ENCODE peak calls at places on chromosomes 4 and X, in five cellular contexts. One of them, this sample, is unnamed.
A peak's percentile ranks its signal among the peaks of the same experiment; 100 is the strongest.

GRCh38 chr4:95170176-95170575 is 378.6 kb downstream of the UNC5C start:
- DNase-seq in cardiac muscle cell: no peak
- DNase-seq in right atrium auricular region: no peak
- DNase-seq in tibial nerve: no peak
- DNase-seq in Peyer's patch: no peak
- DNase-seq in this sample: no peak

GRCh38 chrX:141405486-141405877 is 163.2 kb upstream of the SPANXC start:
- DNase-seq in cardiac muscle cell: no peak
- DNase-seq in Peyer's patch: no peak
- DNase-seq in right atrium auricular region: no peak
- DNase-seq in tibial nerve: no peak
- DNase-seq in this sample: no peak

GRCh38 chr4:25441519-25442117 is 64.6 kb downstream of the ANAPC4 start:
- DNase-seq in right atrium auricular region: no peak
- DNase-seq in cardiac muscle cell: peak; percentile 78
- DNase-seq in Peyer's patch: no peak
- DNase-seq in tibial nerve: no peak
- DNase-seq in this sample: no peak

GRCh38 chr4:102640669-102641068 is 120.1 kb downstream of the MANBA start:
- DNase-seq in Peyer's patch: no peak
- DNase-seq in cardiac muscle cell: no peak
- DNase-seq in tibial nerve: no peak
- DNase-seq in right atrium auricular region: no peak
- DNase-seq in this sample: no peak

GRCh38 chr4:114136067-114136466 is 156.6 kb upstream of the ARSJ start:
- DNase-seq in Peyer's patch: no peak
- DNase-seq in cardiac muscle cell: no peak
- DNase-seq in right atrium auricular region: no peak
- DNase-seq in tibial nerve: no peak
- DNase-seq in this sample: no peak

GRCh38 chr4:7932333-7932732 is 7.3 kb downstream of the AFAP1 start:
- DNase-seq in Peyer's patch: no peak
- DNase-seq in cardiac muscle cell: no peak
- DNase-seq in right atrium auricular region: no peak
- DNase-seq in tibial nerve: no peak
- DNase-seq in this sample: no peak

GRCh38 chrX:22220941-22221340 is 51.8 kb upstream of the CBLL2 start:
- DNase-seq in right atrium auricular region: no peak
- DNase-seq in tibial nerve: no peak
- DNase-seq in cardiac muscle cell: no peak
- DNase-seq in Peyer's patch: no peak
- DNase-seq in this sample: no peak

GRCh38 chr4:37648084-37648817 is 37.9 kb downstream of the RELL1 start:
- DNase-seq in right atrium auricular region: no peak
- DNase-seq in tibial nerve: no peak
- DNase-seq in cardiac muscle cell: no peak
- DNase-seq in Peyer's patch: no peak
- DNase-seq in this sample: no peak

GRCh38 chrX:123818243-123818642 is 41.6 kb upstream of the XIAP start:
- DNase-seq in Peyer's patch: no peak
- DNase-seq in cardiac muscle cell: no peak
- DNase-seq in tibial nerve: no peak
- DNase-seq in right atrium auricular region: no peak
- DNase-seq in this sample: no peak

GRCh38 chrX:102650903-102651241 is 411 bp upstream of the GPRASP1 start:
- DNase-seq in tibial nerve: no peak
- DNase-seq in right atrium auricular region: no peak
- DNase-seq in cardiac muscle cell: no peak
- DNase-seq in Peyer's patch: no peak
- DNase-seq in this sample: no peak

GRCh38 chr4:185872747-185873380 is 60.9 kb upstream of the SORBS2 start:
- DNase-seq in Peyer's patch: no peak
- DNase-seq in tibial nerve: no peak
- DNase-seq in right atrium auricular region: no peak
- DNase-seq in cardiac muscle cell: no peak
- DNase-seq in this sample: no peak

GRCh38 chr4:156983366-156983765 is 11.8 kb upstream of the PDGFC start:
- DNase-seq in tibial nerve: no peak
- DNase-seq in right atrium auricular region: no peak
- DNase-seq in cardiac muscle cell: no peak
- DNase-seq in Peyer's patch: no peak
- DNase-seq in this sample: no peak

GRCh38 chrX:10549280-10549679 is 71.1 kb downstream of the MID1 start:
- DNase-seq in tibial nerve: no peak
- DNase-seq in right atrium auricular region: no peak
- DNase-seq in Peyer's patch: no peak
- DNase-seq in cardiac muscle cell: no peak
- DNase-seq in this sample: no peak

GRCh38 chrX:120456973-120457372 is 12.1 kb downstream of the LAMP2 start:
- DNase-seq in tibial nerve: no peak
- DNase-seq in Peyer's patch: no peak
- DNase-seq in right atrium auricular region: no peak
- DNase-seq in cardiac muscle cell: no peak
- DNase-seq in this sample: no peak

GRCh38 chrX:21725916-21726315 is 32.0 kb downstream of the SMPX start:
- DNase-seq in right atrium auricular region: no peak
- DNase-seq in Peyer's patch: no peak
- DNase-seq in cardiac muscle cell: no peak
- DNase-seq in tibial nerve: no peak
- DNase-seq in this sample: no peak

GRCh38 chr4:180947421-180947820 is 1295.8 kb upstream of the TENM3 start:
- DNase-seq in cardiac muscle cell: no peak
- DNase-seq in Peyer's patch: no peak
- DNase-seq in tibial nerve: no peak
- DNase-seq in right atrium auricular region: no peak
- DNase-seq in this sample: no peak

GRCh38 chr4:117560329-117560728 is 474.0 kb upstream of the NDST3 start:
- DNase-seq in right atrium auricular region: no peak
- DNase-seq in Peyer's patch: no peak
- DNase-seq in cardiac muscle cell: no peak
- DNase-seq in tibial nerve: no peak
- DNase-seq in this sample: no peak

GRCh38 chrX:11793734-11794133 is 35.7 kb downstream of the MSL3 start:
- DNase-seq in right atrium auricular region: no peak
- DNase-seq in tibial nerve: no peak
- DNase-seq in cardiac muscle cell: no peak
- DNase-seq in Peyer's patch: no peak
- DNase-seq in this sample: no peak

GRCh38 chrX:11789809-11790208 is 31.8 kb downstream of the MSL3 start:
- DNase-seq in Peyer's patch: no peak
- DNase-seq in cardiac muscle cell: no peak
- DNase-seq in right atrium auricular region: no peak
- DNase-seq in tibial nerve: no peak
- DNase-seq in this sample: no peak

GRCh38 chrX:11792461-11793421 is 34.7 kb downstream of the MSL3 start:
- DNase-seq in right atrium auricular region: no peak
- DNase-seq in tibial nerve: no peak
- DNase-seq in Peyer's patch: peak; percentile 46
- DNase-seq in cardiac muscle cell: no peak
- DNase-seq in this sample: no peak

GRCh38 chrX:11791537-11791936 is 33.5 kb downstream of the MSL3 start:
- DNase-seq in cardiac muscle cell: no peak
- DNase-seq in right atrium auricular region: no peak
- DNase-seq in Peyer's patch: no peak
- DNase-seq in tibial nerve: no peak
- DNase-seq in this sample: no peak

GRCh38 chrX:11791090-11791489 is 33.1 kb downstream of the MSL3 start:
- DNase-seq in cardiac muscle cell: no peak
- DNase-seq in Peyer's patch: no peak
- DNase-seq in right atrium auricular region: no peak
- DNase-seq in tibial nerve: no peak
- DNase-seq in this sample: no peak
- H3K4me1 ChIP-seq in cardiac muscle cell: no peaks in the 10 kb centered on the region
- H3K4me1 ChIP-seq in Peyer's patch: no peaks in the 10 kb centered on the region
- H3K4me1 ChIP-seq in right atrium auricular region: no peaks in the 10 kb centered on the region
- H3K4me1 ChIP-seq in tibial nerve: no peaks in the 10 kb centered on the region
- H3K4me1 ChIP-seq in this sample: no peaks in the 10 kb centered on the region

GRCh38 chr4:3642056-3642630 is 109.9 kb upstream of the LRPAP1 start:
- DNase-seq in tibial nerve: no peak
- DNase-seq in Peyer's patch: no peak
- DNase-seq in cardiac muscle cell: no peak
- DNase-seq in right atrium auricular region: no peak
- DNase-seq in this sample: no peak

GRCh38 chr4:3645711-3646221 is 113.5 kb upstream of the LRPAP1 start:
- DNase-seq in tibial nerve: no peak
- DNase-seq in Peyer's patch: no peak
- DNase-seq in cardiac muscle cell: no peak
- DNase-seq in right atrium auricular region: no peak
- DNase-seq in this sample: no peak

GRCh38 chr4:3644849-3645627 is 112.8 kb upstream of the LRPAP1 start:
- DNase-seq in Peyer's patch: no peak
- DNase-seq in right atrium auricular region: no peak
- DNase-seq in cardiac muscle cell: no peak
- DNase-seq in tibial nerve: no peak
- DNase-seq in this sample: no peak

GRCh38 chr4:3642806-3643517 is 110.7 kb upstream of the LRPAP1 start:
- DNase-seq in right atrium auricular region: no peak
- DNase-seq in cardiac muscle cell: no peak
- DNase-seq in tibial nerve: no peak
- DNase-seq in Peyer's patch: no peak
- DNase-seq in this sample: no peak

DNA sequence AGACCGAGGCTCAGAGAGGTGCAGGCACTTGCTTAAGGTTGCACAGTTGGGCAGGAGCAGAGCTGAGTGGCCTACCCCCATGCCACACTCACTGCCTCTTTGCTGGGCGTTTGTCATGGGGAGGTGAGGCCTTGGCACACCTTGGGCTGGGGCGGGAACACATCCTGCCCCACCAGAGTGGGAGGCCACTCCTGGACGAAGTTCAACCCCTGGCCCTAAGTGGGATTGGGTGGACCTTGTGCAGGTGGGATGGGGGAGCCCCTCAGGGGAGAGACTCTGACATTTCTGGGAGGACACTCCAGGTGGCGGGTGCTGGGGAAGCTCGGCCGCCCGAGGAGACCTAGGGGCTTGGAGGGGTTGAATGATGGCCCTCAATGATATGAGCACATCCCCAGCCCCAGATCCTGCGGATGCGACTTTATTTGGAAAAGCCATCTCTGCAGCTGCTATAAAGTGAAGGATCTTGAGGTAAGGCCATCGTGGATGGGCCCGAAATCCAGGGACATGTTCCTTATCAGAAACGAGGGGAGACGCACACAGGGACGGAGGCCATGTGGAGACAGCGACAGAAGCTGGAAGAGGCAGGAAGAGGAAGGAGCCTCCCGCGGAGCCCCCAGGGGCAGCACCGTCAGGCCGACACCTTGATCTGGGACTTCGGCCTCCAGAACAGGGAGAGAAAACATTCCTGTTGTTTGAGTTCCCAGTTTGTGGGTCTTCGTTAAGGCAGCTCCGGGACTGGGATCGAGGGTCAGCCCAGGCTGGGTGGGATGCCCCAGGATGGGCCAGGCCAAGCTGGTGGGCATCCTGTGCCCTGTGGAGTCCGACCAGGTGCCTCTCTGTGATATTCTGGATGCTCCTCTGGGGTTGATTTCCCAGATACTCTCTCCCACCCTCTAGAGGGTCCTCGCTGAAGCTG is 111.6 kb upstream of the LRPAP1 start:
- DNase-seq in cardiac muscle cell: no peak
- DNase-seq in tibial nerve: no peak
- DNase-seq in right atrium auricular region: no peak
- DNase-seq in Peyer's patch: no peak
- DNase-seq in this sample: no peak
- H3K4me3 ChIP-seq in cardiac muscle cell: no peak overlapping the region
- H3K4me3 ChIP-seq in tibial nerve: no peak overlapping the region
- H3K4me3 ChIP-seq in right atrium auricular region: no peak overlapping the region
- H3K4me3 ChIP-seq in Peyer's patch: no peak overlapping the region
- H3K4me3 ChIP-seq in this sample: no peak overlapping the region

GRCh38 chrX:149004936-149005335 is 500.2 kb downstream of the IDS start:
- DNase-seq in right atrium auricular region: no peak
- DNase-seq in Peyer's patch: no peak
- DNase-seq in cardiac muscle cell: no peak
- DNase-seq in tibial nerve: no peak
- DNase-seq in this sample: no peak
- TF ChIP-seq CTCF in right atrium auricular region: no peak
- TF ChIP-seq CTCF in Peyer's patch: no peak
- TF ChIP-seq CTCF in cardiac muscle cell: no peak
- TF ChIP-seq CTCF in tibial nerve: no peak
- TF ChIP-seq CTCF in this sample: no peak

GRCh38 chr4:80184053-80184790 is 13.1 kb upstream of the PRDM8 start:
- DNase-seq in cardiac muscle cell: peak; percentile 92
- DNase-seq in Peyer's patch: peak; percentile 90
- DNase-seq in right atrium auricular region: peak; percentile 78
- DNase-seq in tibial nerve: peak; percentile 76
- DNase-seq in this sample: peak; percentile 24

GRCh38 chr4:80185787-80186548 is 11.3 kb upstream of the PRDM8 start:
- DNase-seq in cardiac muscle cell: peak; percentile 30
- DNase-seq in tibial nerve: no peak
- DNase-seq in Peyer's patch: no peak
- DNase-seq in right atrium auricular region: no peak
- DNase-seq in this sample: no peak

GRCh38 chr4:80184791-80185756 is 12.2 kb upstream of the PRDM8 start:
- DNase-seq in cardiac muscle cell: peak; percentile 13
- DNase-seq in right atrium auricular region: no peak
- DNase-seq in Peyer's patch: peak; percentile 49
- DNase-seq in tibial nerve: no peak
- DNase-seq in this sample: no peak

GRCh38 chr4:80182237-80182866 is 15.0 kb upstream of the PRDM8 start:
- DNase-seq in tibial nerve: no peak
- DNase-seq in Peyer's patch: no peak
- DNase-seq in cardiac muscle cell: no peak
- DNase-seq in right atrium auricular region: no peak
- DNase-seq in this sample: no peak

GRCh38 chr4:80183196-80184052 is 13.9 kb upstream of the PRDM8 start:
- DNase-seq in cardiac muscle cell: no peak
- DNase-seq in right atrium auricular region: no peak
- DNase-seq in tibial nerve: no peak
- DNase-seq in Peyer's patch: peak; percentile 44
- DNase-seq in this sample: no peak
- H3K4me1 ChIP-seq in cardiac muscle cell: peaks cover 3% of the 10 kb centered on the region
- H3K4me1 ChIP-seq in right atrium auricular region: peaks cover 36% of the 10 kb centered on the region
- H3K4me1 ChIP-seq in tibial nerve: peaks cover 24% of the 10 kb centered on the region
- H3K4me1 ChIP-seq in Peyer's patch: peaks cover 7% of the 10 kb centered on the region
- H3K4me1 ChIP-seq in this sample: peaks cover 14% of the 10 kb centered on the region

GRCh38 chr4:155734065-155734464 is 24.8 kb upstream of the GUCY1B1 start:
- DNase-seq in right atrium auricular region: no peak
- DNase-seq in tibial nerve: no peak
- DNase-seq in Peyer's patch: no peak
- DNase-seq in cardiac muscle cell: peak; percentile 33
- DNase-seq in this sample: no peak

GRCh38 chr4:155735506-155735905 is 23.3 kb upstream of the GUCY1B1 start:
- DNase-seq in tibial nerve: no peak
- DNase-seq in cardiac muscle cell: no peak
- DNase-seq in right atrium auricular region: no peak
- DNase-seq in Peyer's patch: no peak
- DNase-seq in this sample: no peak

GRCh38 chr4:155738548-155738947 is 20.3 kb upstream of the GUCY1B1 start:
- DNase-seq in tibial nerve: no peak
- DNase-seq in Peyer's patch: no peak
- DNase-seq in right atrium auricular region: no peak
- DNase-seq in cardiac muscle cell: no peak
- DNase-seq in this sample: no peak

DNA sequence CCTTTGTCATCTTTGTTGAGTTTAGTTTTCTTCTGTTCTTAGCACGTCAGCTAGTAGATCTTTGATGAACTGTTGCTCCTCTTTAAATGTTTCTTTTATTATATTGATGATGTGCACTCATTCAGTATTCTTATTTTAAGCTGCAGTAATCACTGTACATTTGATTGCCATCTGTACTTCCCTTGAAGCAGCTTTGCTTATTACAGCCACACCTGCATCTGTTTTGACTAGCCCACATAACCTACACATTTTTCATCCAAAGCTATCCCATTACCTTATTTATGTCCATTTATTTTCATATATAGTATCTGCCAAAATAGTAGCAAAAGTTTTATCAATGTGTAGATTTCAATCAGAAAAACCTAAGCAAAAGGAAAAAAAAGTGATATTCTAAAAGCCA is 23.9 kb upstream of the GUCY1B1 start:
- DNase-seq in tibial nerve: no peak
- DNase-seq in cardiac muscle cell: no peak
- DNase-seq in right atrium auricular region: no peak
- DNase-seq in Peyer's patch: no peak
- DNase-seq in this sample: no peak
- H3K4me3 ChIP-seq in tibial nerve: no peak overlapping the region
- H3K4me3 ChIP-seq in cardiac muscle cell: no peak overlapping the region
- H3K4me3 ChIP-seq in right atrium auricular region: no peak overlapping the region
- H3K4me3 ChIP-seq in Peyer's patch: no peak overlapping the region
- H3K4me3 ChIP-seq in this sample: no peak overlapping the region

This sample was measured in esophagus squamous epithelium.